ENCODE peak calls at places on chromosomes 4 and X, in four cellular contexts. One of them, this sample, is unnamed.
A peak's percentile ranks its signal among the peaks of the same experiment; 100 is the strongest.

GRCh38 chrX:155242300-155242699 is 22.0 kb downstream of the RAB39B start:
- DNase-seq in left lung: no peak
- DNase-seq in AG09319: no peak
- DNase-seq in heart left ventricle: no peak
- DNase-seq in this sample: no peak

GRCh38 chr4:15868065-15868464 is 70.5 kb downstream of the FGFBP1 start:
- DNase-seq in left lung: no peak
- DNase-seq in AG09319: no peak
- DNase-seq in heart left ventricle: no peak
- DNase-seq in this sample: no peak

GRCh38 chrX:139290310-139290709 is 240.2 kb upstream of the F9 start:
- DNase-seq in left lung: no peak
- DNase-seq in AG09319: no peak
- DNase-seq in heart left ventricle: no peak
- DNase-seq in this sample: no peak

GRCh38 chr4:7868430-7868775 is 71.3 kb downstream of the AFAP1 start:
- DNase-seq in left lung: no peak
- DNase-seq in AG09319: no peak
- DNase-seq in heart left ventricle: no peak
- DNase-seq in this sample: no peak

GRCh38 chr4:40149960-40150385 is 46.9 kb upstream of the RHOH start:
- DNase-seq in left lung: no peak
- DNase-seq in AG09319: peak; percentile 29
- DNase-seq in heart left ventricle: peak; percentile 45
- DNase-seq in this sample: peak; percentile 83

GRCh38 chr4:40283968-40284367 is 51.2 kb upstream of the CHRNA9 start:
- DNase-seq in left lung: no peak
- DNase-seq in AG09319: peak; percentile 19
- DNase-seq in heart left ventricle: no peak
- DNase-seq in this sample: no peak

GRCh38 chr4:16443504-16444088 is 217.3 kb upstream of the TAPT1 start:
- DNase-seq in left lung: no peak
- DNase-seq in AG09319: no peak
- DNase-seq in heart left ventricle: no peak
- DNase-seq in this sample: peak; percentile 69

GRCh38 chr4:152485726-152486276 is 50.1 kb downstream of the FBXW7 start:
- DNase-seq in left lung: no peak
- DNase-seq in AG09319: no peak
- DNase-seq in heart left ventricle: no peak
- DNase-seq in this sample: peak; percentile 92

GRCh38 chrX:11049976-11050375 is 61.2 kb upstream of the HCCS start:
- DNase-seq in left lung: no peak
- DNase-seq in AG09319: no peak
- DNase-seq in heart left ventricle: no peak
- DNase-seq in this sample: no peak

GRCh38 chr4:14871676-14872430 is 130.4 kb upstream of the CPEB2 start:
- DNase-seq in left lung: no peak
- DNase-seq in AG09319: no peak
- DNase-seq in heart left ventricle: no peak
- DNase-seq in this sample: no peak

GRCh38 chrX:107673933-107674479 is 45.7 kb downstream of the PRPS1 start:
- DNase-seq in left lung: peak; percentile 87
- DNase-seq in AG09319: no peak
- DNase-seq in heart left ventricle: peak; percentile 81
- DNase-seq in this sample: peak; percentile 95

GRCh38 chr4:1174941-1175634 is 2.7 kb upstream of the SPON2 start:
- DNase-seq in left lung: peak; percentile 64
- DNase-seq in AG09319: no peak
- DNase-seq in heart left ventricle: no peak
- DNase-seq in this sample: no peak

GRCh38 chr4:8410641-8411271 is 29.8 kb downstream of the ACOX3 start:
- DNase-seq in left lung: no peak
- DNase-seq in AG09319: no peak
- DNase-seq in heart left ventricle: peak; percentile 57
- DNase-seq in this sample: peak; percentile 63

GRCh38 chrX:97898798-97899197 is 1015.1 kb downstream of the RPA4 start:
- DNase-seq in left lung: no peak
- DNase-seq in AG09319: no peak
- DNase-seq in heart left ventricle: no peak
- DNase-seq in this sample: peak; percentile 9

GRCh38 chrX:27336466-27337091 is 126.6 kb downstream of the PPP4R3C start:
- DNase-seq in left lung: no peak
- DNase-seq in AG09319: no peak
- DNase-seq in heart left ventricle: no peak
- DNase-seq in this sample: peak; percentile 31
- TF ChIP-seq CTCF in left lung: peak; percentile 52
- TF ChIP-seq CTCF in AG09319: peak; percentile 78
- TF ChIP-seq CTCF in heart left ventricle: peak; percentile 65
- TF ChIP-seq CTCF in this sample: peak; percentile 68

GRCh38 chrX:45803383-45803921 is 602.8 kb upstream of the DIPK2B start:
- DNase-seq in left lung: no peak
- DNase-seq in AG09319: peak; percentile 58
- DNase-seq in heart left ventricle: no peak
- DNase-seq in this sample: peak; percentile 81

GRCh38 chrX:45806410-45807121 is 605.9 kb upstream of the DIPK2B start:
- DNase-seq in left lung: no peak
- DNase-seq in AG09319: peak; percentile 75
- DNase-seq in heart left ventricle: no peak
- DNase-seq in this sample: peak; percentile 80

GRCh38 chrX:45799576-45799975 is 598.9 kb upstream of the DIPK2B start:
- DNase-seq in left lung: no peak
- DNase-seq in AG09319: no peak
- DNase-seq in heart left ventricle: no peak
- DNase-seq in this sample: no peak

GRCh38 chrX:45801554-45801953 is 600.9 kb upstream of the DIPK2B start:
- DNase-seq in left lung: no peak
- DNase-seq in AG09319: no peak
- DNase-seq in heart left ventricle: no peak
- DNase-seq in this sample: peak; percentile 60
- TF ChIP-seq CTCF in left lung: no peak
- TF ChIP-seq CTCF in AG09319: peak; percentile 36
- TF ChIP-seq CTCF in heart left ventricle: peak; percentile 46
- TF ChIP-seq CTCF in this sample: peak; percentile 31

GRCh38 chr4:147794787-147795413 is 63.0 kb downstream of the ARHGAP10 start:
- DNase-seq in left lung: no peak
- DNase-seq in AG09319: no peak
- DNase-seq in heart left ventricle: no peak
- DNase-seq in this sample: no peak

GRCh38 chr4:147802346-147802745 is 70.5 kb downstream of the ARHGAP10 start:
- DNase-seq in left lung: no peak
- DNase-seq in AG09319: no peak
- DNase-seq in heart left ventricle: no peak
- DNase-seq in this sample: no peak

GRCh38 chr4:147793973-147794690 is 62.2 kb downstream of the ARHGAP10 start:
- DNase-seq in left lung: no peak
- DNase-seq in AG09319: no peak
- DNase-seq in heart left ventricle: no peak
- DNase-seq in this sample: no peak

GRCh38 chr4:147801820-147802219 is 69.9 kb downstream of the ARHGAP10 start:
- DNase-seq in left lung: no peak
- DNase-seq in AG09319: no peak
- DNase-seq in heart left ventricle: no peak
- DNase-seq in this sample: no peak

GRCh38 chr4:147799986-147800555 is 68.2 kb downstream of the ARHGAP10 start:
- DNase-seq in left lung: no peak
- DNase-seq in AG09319: no peak
- DNase-seq in heart left ventricle: no peak
- DNase-seq in this sample: no peak
- TF ChIP-seq CTCF in left lung: no peak
- TF ChIP-seq CTCF in AG09319: no peak
- TF ChIP-seq CTCF in heart left ventricle: no peak
- TF ChIP-seq CTCF in this sample: no peak

GRCh38 chr4:11801466-11802446 is 373.1 kb upstream of the HS3ST1 start:
- DNase-seq in left lung: no peak
- DNase-seq in AG09319: no peak
- DNase-seq in heart left ventricle: no peak
- DNase-seq in this sample: no peak

DNA sequence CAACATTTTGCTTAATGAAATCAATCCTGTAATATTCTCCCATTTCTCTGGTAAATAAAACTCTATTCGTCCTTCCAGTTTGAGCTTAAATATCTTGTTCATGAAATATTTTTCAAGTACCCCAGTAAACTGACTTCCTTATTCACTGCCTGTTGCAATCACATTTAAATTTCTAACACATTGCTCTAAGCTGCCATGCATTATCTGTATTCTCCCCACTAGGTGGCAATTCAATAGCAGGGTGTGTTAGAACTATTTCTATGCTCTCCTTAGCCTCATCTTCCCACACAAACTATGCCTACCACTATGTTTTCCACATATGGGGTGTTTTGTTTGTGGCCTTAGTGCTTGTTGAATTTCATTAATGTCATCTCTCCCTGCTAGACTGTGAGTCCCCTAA is 377.1 kb upstream of the HS3ST1 start:
- DNase-seq in left lung: no peak
- DNase-seq in AG09319: no peak
- DNase-seq in heart left ventricle: no peak
- DNase-seq in this sample: peak; percentile 86
- TF ChIP-seq CTCF in left lung: peak; percentile 46
- TF ChIP-seq CTCF in AG09319: no peak
- TF ChIP-seq CTCF in heart left ventricle: peak; percentile 64
- TF ChIP-seq CTCF in this sample: peak; percentile 85